ENCODE peak calls at places on chromosome 19, in four cellular contexts. V is upper lobe of left lung, S is lower lobe of right lung, W is right atrium auricular region. B is an unnamed sample.

GRCh38 chr19:46022431-46023310 is at the start of gene PGLYRP1:
- DNase-seq in V (peak; percentile 69), S (no peak), W (no peak), B (no peak)

GRCh38 chr19:13055213-13056051 is 47.2 kb downstream of the LYL1 start:
- DNase-seq in V (peak; percentile 91), S (peak; percentile 73), W (peak; percentile 91), B (no peak)

GRCh38 chr19:33350538-33351309 is 22.8 kb upstream of the CEBPG start:
- DNase-seq in V (no peak), S (no peak), W (peak; percentile 79), B (no peak)

GRCh38 chr19:38285567-38285966 is 18.5 kb upstream of the C19orf33 start:
- DNase-seq in V (no peak), S (no peak), W (no peak), B (no peak)

GRCh38 chr19:15265849-15266248 is 33.6 kb upstream of the EPHX3 start:
- DNase-seq in V (peak; percentile 88), S (peak; percentile 79), W (peak; percentile 96), B (no peak)

GRCh38 chr19:32324631-32325215 is 20.7 kb upstream of the ZNF507 start:
- DNase-seq in V (no peak), S (no peak), W (no peak), B (no peak)

GRCh38 chr19:33397536-33398360 is 24.2 kb downstream of the CEBPG start:
- DNase-seq in V (peak; percentile 80), S (peak; percentile 34), W (no peak), B (peak; percentile 89)

GRCh38 chr19:38057954-38058690 is 151.1 kb downstream of the SIPA1L3 start:
- DNase-seq in V (no peak), S (peak; percentile 83), W (no peak), B (no peak)

GRCh38 chr19:367561-367960 is 23.0 kb upstream of the MIER2 start:
- DNase-seq in V (no peak), S (no peak), W (no peak), B (peak; percentile 42)

GRCh38 chr19:3061214-3062161 is 807 bp downstream of the TLE5 start:
- DNase-seq in V (peak; percentile 92), S (peak; percentile 70), W (no peak), B (no peak)

GRCh38 chr19:37977992-37978391 is 71.0 kb downstream of the SIPA1L3 start:
- DNase-seq in V (no peak), S (no peak), W (no peak), B (no peak)

GRCh38 chr19:17058236-17058635 is 17.0 kb downstream of the HAUS8 start:
- DNase-seq in V (no peak), S (no peak), W (no peak), B (no peak)

GRCh38 chr19:17209126-17210036 is 5.8 kb upstream of the USE1 start:
- DNase-seq in V (no peak), S (no peak), W (no peak), B (no peak)

GRCh38 chr19:27885361-27885760 is 1327.6 kb downstream of the UQCRFS1 start:
- DNase-seq in V (no peak), S (no peak), W (no peak), B (no peak)

GRCh38 chr19:50784710-50785109 is 5.5 kb upstream of the ACP4 start:
- DNase-seq in V (no peak), S (no peak), W (no peak), B (no peak)

GRCh38 chr19:48133094-48133493 is 22.5 kb upstream of the PLA2G4C start:
- DNase-seq in V (no peak), S (no peak), W (no peak), B (no peak)

GRCh38 chr19:50046649-50047503 is 21.1 kb downstream of the ZNF473 start:
- DNase-seq in V (no peak), S (peak; percentile 71), W (peak; percentile 66), B (no peak)

DNA sequence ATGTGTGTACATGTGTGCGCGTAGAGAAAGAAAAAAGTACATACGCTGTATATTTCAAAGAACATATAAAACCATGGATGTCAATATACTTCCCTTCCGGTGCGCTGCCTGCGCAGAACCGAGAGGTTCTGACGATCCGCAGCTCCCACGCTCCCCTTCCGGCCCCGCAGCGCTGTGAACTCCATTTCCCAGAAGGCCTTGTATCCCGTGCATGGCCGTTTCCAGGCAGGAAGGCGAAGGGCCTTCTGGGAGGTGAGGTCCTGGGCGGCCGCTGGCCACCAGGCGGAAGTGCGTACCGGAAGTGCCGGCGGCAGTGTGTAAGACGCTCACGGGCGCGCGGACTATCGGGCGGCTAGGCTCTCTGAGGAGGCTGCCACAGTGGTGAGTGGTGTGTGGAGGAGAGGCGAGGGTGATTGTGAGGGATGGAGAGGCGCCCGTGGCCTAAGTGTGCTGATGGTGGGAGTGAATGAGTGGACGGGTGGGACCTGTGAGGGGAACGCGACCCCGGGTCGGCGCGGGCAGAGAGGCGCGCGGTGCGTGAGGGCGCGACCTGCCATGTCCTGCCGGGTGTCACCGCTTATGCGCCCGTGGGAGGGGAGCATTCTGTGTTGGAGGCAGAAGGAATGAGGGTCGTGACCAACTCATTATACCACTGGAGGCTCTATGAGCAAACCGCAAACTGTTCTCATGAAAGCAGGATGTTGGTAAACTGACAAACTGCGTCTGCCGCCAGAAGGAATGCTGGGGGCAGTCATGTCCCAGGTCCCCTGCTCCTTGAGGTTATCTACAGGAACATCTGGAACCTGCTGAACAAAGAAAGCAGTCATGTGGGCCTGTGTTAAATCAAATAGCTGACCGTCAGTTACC is at the start of gene ERVK3-1:
- DNase-seq in V (peak; percentile 96), S (peak; percentile 99), W (peak; percentile 98), B (peak; percentile 98)
- TF ChIP-seq CTCF in V (peak; percentile 63), S (no peak), W (peak; percentile 20), B (peak; percentile 30)

GRCh38 chr19:44581288-44581687 is 32.1 kb upstream of the IGSF23 start:
- DNase-seq in V (no peak), S (no peak), W (no peak), B (no peak)

GRCh38 chr19:44579663-44580365 is 33.5 kb upstream of the IGSF23 start:
- DNase-seq in V (no peak), S (no peak), W (no peak), B (no peak)

GRCh38 chr19:44585371-44586141 is 27.8 kb upstream of the IGSF23 start:
- DNase-seq in V (no peak), S (no peak), W (no peak), B (no peak)

GRCh38 chr19:44580366-44580895 is 32.9 kb upstream of the IGSF23 start:
- DNase-seq in V (peak; percentile 16), S (no peak), W (no peak), B (no peak)

DNA sequence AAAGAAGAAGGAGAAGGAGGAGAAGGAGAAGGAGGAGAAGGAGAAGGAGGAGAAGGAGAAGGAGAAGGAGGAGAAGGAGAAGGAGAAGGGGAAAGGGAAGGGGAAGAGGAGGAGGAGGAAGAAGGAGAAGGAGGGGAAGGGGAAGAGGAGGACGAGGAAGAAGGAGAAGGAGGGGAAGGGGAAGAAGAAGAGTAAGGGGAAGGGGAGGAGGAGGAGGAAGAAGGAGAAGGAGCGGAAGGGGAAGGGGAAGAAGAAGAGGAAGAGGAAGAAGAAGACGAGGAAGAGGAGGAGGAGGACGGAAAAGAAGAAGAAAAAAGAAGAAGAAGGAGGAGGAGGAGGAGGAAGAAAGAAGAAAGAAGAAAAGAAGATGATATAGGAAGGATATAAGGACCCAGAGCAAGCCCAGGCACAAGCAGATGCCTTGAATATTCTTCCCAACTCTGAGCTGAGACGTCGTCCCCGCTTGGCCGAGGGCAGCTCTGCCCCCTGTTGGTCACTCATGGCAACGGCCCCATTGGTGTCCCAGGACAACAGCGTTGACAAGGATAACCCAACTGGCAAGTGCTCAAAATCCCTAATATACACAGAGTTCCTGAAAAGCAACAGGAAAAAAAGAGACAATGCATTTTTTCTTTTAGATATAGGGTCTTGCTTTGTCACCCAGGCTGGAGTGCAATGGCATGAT is 30.6 kb upstream of the IGSF23 start:
- DNase-seq in V (peak; percentile 22), S (no peak), W (no peak), B (no peak)
- TF ChIP-seq CTCF in V (peak; percentile 23), S (peak; percentile 61), W (peak; percentile 53), B (peak; percentile 75)

GRCh38 chr19:4342421-4343055 is 824 bp upstream of the MPND start:
- DNase-seq in V (peak; percentile 92), S (peak; percentile 96), W (peak; percentile 99), B (peak; percentile 98)
- TF ChIP-seq CTCF in V (no peak), S (no peak), W (no peak), B (no peak)

DNA sequence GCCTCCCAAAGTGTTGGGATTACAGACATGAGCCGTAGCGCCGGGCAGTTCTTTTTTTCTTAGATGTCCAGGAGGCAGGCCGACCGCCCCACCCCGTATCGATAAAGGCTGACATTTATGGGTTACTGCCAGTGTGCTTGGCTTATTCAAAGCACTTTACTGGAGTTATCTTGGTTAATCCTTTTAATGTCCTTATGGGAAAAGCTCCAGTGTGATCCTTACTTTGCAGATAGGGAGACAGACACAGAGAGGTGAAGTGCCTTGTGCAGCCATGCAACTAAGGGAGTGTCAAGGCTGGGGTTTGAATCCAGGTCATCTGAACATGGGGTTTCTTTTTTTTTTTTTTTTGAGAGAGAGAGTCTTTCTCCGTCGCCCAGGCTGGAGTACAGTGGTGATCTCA is 19.2 kb downstream of the NCAN start:
- DNase-seq in V (no peak), S (no peak), W (no peak), B (no peak)
- TF ChIP-seq CTCF in V (no peak), S (no peak), W (no peak), B (no peak)